ENCODE peak calls at places on chromosomes 4 and X, in five cellular contexts. I is fibroblast of lung, V is tibial nerve, A is Karpas-422, P is colonic mucosa. N is an unnamed sample.
A peak's percentile ranks its signal among the peaks of the same experiment; 100 is the strongest.

GRCh38 chrX:97616883-97617510 is 733.3 kb downstream of the RPA4 start:
- DNase-seq in I (peak; percentile 59), V (no peak), A (no peak), P (no peak), N (no peak)

GRCh38 chr4:86482296-86482695 is 111.8 kb upstream of the PTPN13 start:
- DNase-seq in I (no peak), V (no peak), A (no peak), P (no peak), N (no peak)

GRCh38 chrX:123087326-123087725 is 96.8 kb upstream of the GRIA3 start:
- DNase-seq in I (no peak), V (no peak), A (no peak), P (no peak), N (no peak)

GRCh38 chr4:142954415-142954814 is 108.3 kb upstream of the INPP4B start:
- DNase-seq in I (no peak), V (no peak), A (no peak), P (no peak), N (no peak)

GRCh38 chrX:19810370-19810769 is 77.0 kb downstream of the SH3KBP1 start:
- DNase-seq in I (no peak), V (no peak), A (no peak), P (no peak), N (no peak)

GRCh38 chr4:58136611-58137010 is 1026.4 kb upstream of the IGFBP7 start:
- DNase-seq in I (no peak), V (no peak), A (no peak), P (no peak), N (no peak)

GRCh38 chr4:53963786-53964185 is 100.6 kb downstream of the CHIC2 start:
- DNase-seq in I (no peak), V (no peak), A (peak; percentile 83), P (no peak), N (no peak)

GRCh38 chr4:163988921-163989320 is 494.4 kb downstream of the TMA16 start:
- DNase-seq in I (no peak), V (no peak), A (no peak), P (no peak), N (no peak)

GRCh38 chrX:112840382-112841113 is at the start of gene AMOT:
- DNase-seq in I (peak; percentile 48), V (peak; percentile 54), A (no peak), P (peak; percentile 84), N (peak; percentile 82)

GRCh38 chr4:4853921-4854648 is 5.4 kb upstream of the MSX1 start:
- DNase-seq in I (no peak), V (no peak), A (no peak), P (no peak), N (no peak)

GRCh38 chr4:4857001-4857808 is 2.3 kb upstream of the MSX1 start:
- DNase-seq in I (no peak), V (no peak), A (no peak), P (no peak), N (no peak)

GRCh38 chr4:4854649-4855292 is 4.7 kb upstream of the MSX1 start:
- DNase-seq in I (no peak), V (no peak), A (no peak), P (no peak), N (no peak)

GRCh38 chr4:4856071-4857000 is 3.1 kb upstream of the MSX1 start:
- DNase-seq in I (no peak), V (no peak), A (no peak), P (no peak), N (peak; percentile 31)

DNA sequence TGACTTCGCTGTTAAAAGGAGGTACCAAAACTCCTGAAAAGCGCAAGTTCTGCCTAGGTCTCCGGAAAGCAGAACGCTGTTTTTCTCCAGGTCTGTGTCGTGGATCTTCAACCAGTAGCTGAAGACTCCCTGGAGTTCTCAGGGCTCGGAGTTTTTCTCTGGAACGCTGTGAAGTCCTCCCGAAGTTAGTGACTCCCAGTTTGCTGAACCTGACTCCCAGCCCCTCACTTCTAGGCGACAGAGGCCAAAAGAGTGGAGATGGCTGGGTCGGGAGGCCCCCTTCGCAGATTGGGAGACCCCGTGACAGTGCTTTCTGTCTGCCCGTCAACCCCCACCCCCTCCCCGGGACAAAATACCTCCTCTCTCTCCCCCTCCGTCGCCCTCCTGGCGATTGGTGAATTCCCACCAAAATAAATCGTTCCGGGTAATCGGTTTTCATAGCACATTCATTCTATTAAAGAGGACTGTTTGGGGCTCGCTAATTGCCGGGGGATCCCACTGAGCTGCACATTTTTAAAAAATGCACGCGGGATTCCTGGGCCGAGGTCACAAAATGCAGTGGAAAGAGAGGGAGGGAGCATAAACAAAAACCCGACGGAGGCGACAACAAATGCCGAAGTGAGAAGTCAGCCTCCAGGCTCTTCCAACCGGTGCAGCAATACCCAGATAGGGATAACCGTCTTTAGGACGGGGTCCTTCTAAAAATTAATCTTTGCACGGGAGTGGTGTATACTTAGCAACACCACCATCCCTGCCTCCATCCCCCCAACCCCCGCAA is 4.0 kb upstream of the MSX1 start:
- DNase-seq in I (no peak), V (no peak), A (no peak), P (no peak), N (no peak)
- H3K4me1 ChIP-seq in I (peaks cover 6% of the 10 kb centered on the region), V (no peaks in the 10 kb centered on the region), A (peaks cover 5% of the 10 kb centered on the region), P (peaks cover 6% of the 10 kb centered on the region), N (peaks cover 7% of the 10 kb centered on the region)

GRCh38 chr4:55475394-55476243 is 71.1 kb downstream of the CLOCK start:
- DNase-seq in I (peak; percentile 54), V (no peak), A (no peak), P (no peak), N (no peak)

GRCh38 chr4:55468724-55469123 is 73.0 kb downstream of the TMEM165 start:
- DNase-seq in I (peak; percentile 78), V (no peak), A (no peak), P (no peak), N (no peak)

GRCh38 chr4:55469979-55470378 is 74.2 kb downstream of the TMEM165 start:
- DNase-seq in I (no peak), V (no peak), A (no peak), P (no peak), N (no peak)
- H3K36me3 ChIP-seq in I (no peaks in the 10 kb centered on the region), V (peaks cover under 1% of the 10 kb centered on the region), A (peaks cover 7% of the 10 kb centered on the region), P (no peaks in the 10 kb centered on the region), N (peaks cover under 1% of the 10 kb centered on the region)

GRCh38 chr4:2798399-2799301 is 5.8 kb downstream of the SH3BP2 start:
- DNase-seq in I (peak; percentile 18), V (peak; percentile 23), A (no peak), P (peak; percentile 85), N (peak; percentile 60)
- H3K4me1 ChIP-seq in I (peaks cover 32% of the 10 kb centered on the region), V (no peaks in the 10 kb centered on the region), A (peaks cover 26% of the 10 kb centered on the region), P (peaks cover 61% of the 10 kb centered on the region), N (peaks cover 90% of the 10 kb centered on the region)

GRCh38 chr4:150418757-150419410 is 163.1 kb upstream of the MAB21L2 start:
- DNase-seq in I (no peak), V (no peak), A (no peak), P (no peak), N (no peak)
- H3K36me3 ChIP-seq in I (no peaks in the 10 kb centered on the region), V (no peaks in the 10 kb centered on the region), A (no peaks in the 10 kb centered on the region), P (no peaks in the 10 kb centered on the region), N (no peaks in the 10 kb centered on the region)

GRCh38 chr4:57081651-57082349 is 28.4 kb downstream of the IGFBP7 start:
- DNase-seq in I (no peak), V (no peak), A (no peak), P (no peak), N (no peak)
- H3K4me1 ChIP-seq in I (peaks cover 12% of the 10 kb centered on the region), V (no peaks in the 10 kb centered on the region), A (no peaks in the 10 kb centered on the region), P (no peaks in the 10 kb centered on the region), N (peaks cover 15% of the 10 kb centered on the region)

GRCh38 chr4:153546273-153546672 is 80.1 kb downstream of the TMEM131L start:
- DNase-seq in I (no peak), V (no peak), A (no peak), P (no peak), N (no peak)
- H3K36me3 ChIP-seq in I (no peaks in the 10 kb centered on the region), V (no peaks in the 10 kb centered on the region), A (no peaks in the 10 kb centered on the region), P (no peaks in the 10 kb centered on the region), N (no peaks in the 10 kb centered on the region)

GRCh38 chr4:83328486-83328885 is 6.2 kb downstream of the HPSE start:
- DNase-seq in I (no peak), V (no peak), A (peak; percentile 46), P (no peak), N (no peak)

GRCh38 chr4:83320548-83320947 is 14.1 kb downstream of the HPSE start:
- DNase-seq in I (no peak), V (peak; percentile 23), A (no peak), P (peak; percentile 29), N (peak; percentile 90)

GRCh38 chr4:83326546-83326945 is 8.1 kb downstream of the HPSE start:
- DNase-seq in I (no peak), V (no peak), A (no peak), P (no peak), N (no peak)

GRCh38 chr4:83323136-83323535 is 11.5 kb downstream of the HPSE start:
- DNase-seq in I (no peak), V (no peak), A (no peak), P (no peak), N (no peak)
- H3K4me1 ChIP-seq in I (no peaks in the 10 kb centered on the region), V (no peaks in the 10 kb centered on the region), A (no peaks in the 10 kb centered on the region), P (no peaks in the 10 kb centered on the region), N (no peaks in the 10 kb centered on the region)

GRCh38 chr4:16224669-16225068 is 1.6 kb downstream of the TAPT1 start:
- DNase-seq in I (peak; percentile 0), V (no peak), A (no peak), P (no peak), N (no peak)
- H3K36me3 ChIP-seq in I (no peaks in the 10 kb centered on the region), V (no peaks in the 10 kb centered on the region), A (no peaks in the 10 kb centered on the region), P (no peaks in the 10 kb centered on the region), N (no peaks in the 10 kb centered on the region)

DNA sequence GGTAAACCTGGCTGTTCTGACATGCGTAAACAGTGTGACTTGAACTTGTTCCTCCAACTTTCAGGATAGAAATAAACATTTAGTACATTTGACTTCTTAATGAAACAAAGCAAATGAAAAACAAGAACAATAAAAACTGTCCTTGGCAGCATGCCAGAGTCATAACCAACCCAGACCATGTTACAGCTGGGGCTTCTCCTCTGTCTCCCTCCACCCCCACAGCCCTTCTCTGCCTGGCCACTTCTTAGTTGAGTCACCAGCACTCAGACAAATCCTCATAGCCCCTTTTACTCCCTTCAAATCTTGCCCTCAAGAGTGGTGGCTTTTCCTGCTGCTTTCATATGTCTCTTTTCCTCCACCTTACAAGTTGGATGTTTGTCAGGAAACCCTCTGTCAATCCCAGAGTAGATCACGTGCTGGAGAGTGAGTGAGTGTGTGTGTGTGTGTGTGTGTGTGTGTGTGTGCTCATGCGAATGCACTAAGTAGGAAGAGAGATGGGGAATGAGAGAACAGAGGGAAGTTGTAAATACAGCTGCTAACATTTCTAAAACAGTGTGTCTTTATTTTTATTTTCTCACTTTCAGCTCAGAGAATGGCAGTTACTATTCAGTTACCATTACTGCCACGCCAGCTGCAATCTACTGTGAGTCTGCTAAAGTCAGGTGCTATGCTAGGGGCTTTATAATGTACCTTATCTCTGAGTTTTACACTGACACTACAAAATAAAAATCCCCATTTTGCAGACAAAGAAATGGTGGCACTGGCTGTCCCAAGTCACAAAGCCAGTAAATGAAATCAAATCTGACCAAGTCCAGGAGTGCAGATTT is 15.0 kb downstream of the SCARB2 start:
- DNase-seq in I (peak; percentile 93), V (peak; percentile 48), A (no peak), P (peak; percentile 86), N (peak; percentile 79)
- H3K4me1 ChIP-seq in I (peaks cover 51% of the 10 kb centered on the region), V (peaks cover 5% of the 10 kb centered on the region), A (peaks cover 11% of the 10 kb centered on the region), P (peaks cover 47% of the 10 kb centered on the region), N (peaks cover 33% of the 10 kb centered on the region)

GRCh38 chrX:129497146-129497805 is 26.0 kb downstream of the SMARCA1 start:
- DNase-seq in I (no peak), V (no peak), A (no peak), P (no peak), N (no peak)
- H3K36me3 ChIP-seq in I (no peaks in the 10 kb centered on the region), V (no peaks in the 10 kb centered on the region), A (no peaks in the 10 kb centered on the region), P (no peaks in the 10 kb centered on the region), N (no peaks in the 10 kb centered on the region)

N was measured in adrenal gland.